ENCODE peak calls at places on chromosomes 16 and 17, in nine cellular contexts. U is nephron progenitor cell; L is stimulated activated CD4-positive, alpha-beta T cell treated with anti-CD3 and anti-CD28 coated beads, Interleukin-1b, Interleukin-23, amount 100 ng/mL, for 24 hours; Y is ELF-1; K is activated CD4-positive, alpha-beta T cell treated with anti-CD3 and anti-CD28 coated beads, Interleukin-2, amount 50 U/mL, for 48 hours; W is iPS-NIHi11; E is tibial artery; V is HTR-8/SVneo; O is amniotic stem cell. T is an unnamed sample.

GRCh38 chr16:53991181-53992056 is 287.5 kb downstream of the FTO start:
- DNase-seq in W (no peak), V (no peak), E (no peak), Y (peak; percentile 16), U (peak; percentile 47), K (no peak), L (no peak), O (no peak), T (peak; percentile 42)

GRCh38 chr16:84526794-84527485 is 22.5 kb upstream of the MEAK7 start:
- DNase-seq in O (no peak), E (peak; percentile 78), V (no peak), U (no peak), W (no peak), L (no peak), Y (peak; percentile 63), K (no peak), T (no peak)

GRCh38 chr17:73066148-73066884 is 26.2 kb downstream of the SLC39A11 start:
- DNase-seq in W (no peak), U (no peak), Y (no peak), L (no peak), K (no peak), O (no peak), V (no peak), E (no peak), T (no peak)

GRCh38 chr17:41308918-41309359 is at the start of gene KRTAP16-1:
- DNase-seq in Y (no peak), U (no peak), K (peak; percentile 37), O (no peak), V (no peak), L (no peak), E (no peak), W (no peak), T (no peak)

GRCh38 chr17:74923538-74924249 is 379 bp upstream of the OTOP2 start:
- DNase-seq in Y (peak; percentile 34), L (peak; percentile 65), V (peak; percentile 74), U (peak; percentile 87), K (peak; percentile 81), E (no peak), O (no peak), W (peak; percentile 93), T (peak; percentile 6)

GRCh38 chr16:4358831-4359561 is 7.9 kb upstream of the PAM16 start:
- DNase-seq in Y (peak; percentile 77), K (peak; percentile 74), E (peak; percentile 77), O (no peak), W (peak; percentile 93), V (peak; percentile 56), L (peak; percentile 45), U (peak; percentile 91), T (no peak)

GRCh38 chr16:60123387-60124023 is 1389.4 kb upstream of the GOT2 start:
- DNase-seq in V (no peak), L (no peak), O (no peak), U (no peak), Y (no peak), K (no peak), E (no peak), W (no peak), T (no peak)

GRCh38 chr16:25097304-25097988 is 14.1 kb upstream of the LCMT1 start:
- DNase-seq in L (no peak), U (no peak), E (no peak), V (no peak), Y (no peak), O (peak; percentile 29), W (no peak), K (no peak), T (peak; percentile 40)

GRCh38 chr17:42078396-42079042 is 19.8 kb downstream of the ZNF385C start:
- DNase-seq in V (no peak), W (no peak), K (no peak), L (no peak), O (no peak), Y (no peak), U (no peak), E (no peak), T (peak; percentile 9)

GRCh38 chr17:82300707-82301270 is 16.6 kb downstream of the CD7 start:
- DNase-seq in W (peak; percentile 88), V (peak; percentile 67), Y (peak; percentile 58), E (no peak), K (peak; percentile 85), O (no peak), L (no peak), U (peak; percentile 71), T (no peak)

GRCh38 chr17:67671492-67671891 is 46.2 kb upstream of the NOL11 start:
- DNase-seq in U (peak; percentile 15), W (no peak), V (no peak), Y (no peak), E (no peak), K (no peak), L (no peak), O (no peak), T (no peak)

GRCh38 chr17:1227917-1228751 is 42.1 kb upstream of the BHLHA9 start:
- DNase-seq in E (peak; percentile 71), W (peak; percentile 39), U (peak; percentile 31), K (peak; percentile 18), L (no peak), V (no peak), Y (no peak), O (no peak), T (no peak)

GRCh38 chr17:51647873-51648272 is 387.5 kb downstream of the UTP18 start:
- DNase-seq in O (no peak), Y (no peak), L (no peak), V (no peak), W (no peak), K (no peak), E (no peak), U (no peak), T (no peak)

GRCh38 chr17:81961087-81961514 is at the start of gene NOTUM:
- DNase-seq in O (no peak), K (no peak), V (no peak), W (peak; percentile 85), L (no peak), E (no peak), U (peak; percentile 71), Y (no peak), T (no peak)

GRCh38 chr17:65729207-65729606 is 167.8 kb upstream of the AXIN2 start:
- DNase-seq in V (no peak), E (no peak), O (no peak), U (no peak), Y (no peak), K (no peak), W (no peak), L (no peak), T (no peak)

GRCh38 chr16:75197522-75198134 is 9.3 kb downstream of the CTRB2 start:
- DNase-seq in U (no peak), W (no peak), O (no peak), K (no peak), V (no peak), L (no peak), E (peak; percentile 34), Y (no peak), T (no peak)

GRCh38 chr16:70573451-70574121 is 50.0 kb downstream of the SF3B3 start:
- DNase-seq in U (no peak), K (no peak), O (no peak), V (no peak), E (no peak), Y (no peak), W (no peak), L (no peak), T (peak; percentile 93)

GRCh38 chr17:382644-383533 is 30.3 kb upstream of the RPH3AL start:
- DNase-seq in V (no peak), K (no peak), W (peak; percentile 72), U (peak; percentile 72), E (no peak), Y (peak; percentile 75), L (no peak), O (peak; percentile 63), T (peak; percentile 88)

GRCh38 chr17:50060951-50061712 is 5.2 kb downstream of the ITGA3 start:
- DNase-seq in V (no peak), L (no peak), Y (no peak), K (no peak), U (no peak), O (no peak), W (no peak), E (peak; percentile 97), T (no peak)

GRCh38 chr16:726438-727290 is at the start of the genes CCDC78 and HAGHL:
- DNase-seq in W (peak; percentile 87), U (peak; percentile 90), E (no peak), V (no peak), L (peak; percentile 43), Y (no peak), K (peak; percentile 72), O (no peak), T (no peak)

GRCh38 chr16:11706180-11706742 is 36.4 kb downstream of the TXNDC11 start:
- DNase-seq in U (no peak), W (no peak), L (no peak), Y (no peak), O (no peak), V (no peak), E (no peak), K (no peak), T (no peak)

GRCh38 chr16:46427340-46428107 is 193.7 kb downstream of the SHCBP1 start:
- DNase-seq in V (no peak), U (no peak), E (peak; percentile 39), K (no peak), Y (no peak), L (no peak), W (no peak), O (no peak), T (no peak)

GRCh38 chr17:57948555-57949420 is 6.4 kb downstream of the CUEDC1 start:
- DNase-seq in L (no peak), W (no peak), V (peak; percentile 97), E (peak; percentile 65), U (no peak), Y (peak; percentile 52), O (peak; percentile 83), K (no peak), T (peak; percentile 66)

GRCh38 chr16:69424935-69425784 is 741 bp downstream of the CYB5B start:
- DNase-seq in O (no peak), Y (no peak), E (no peak), L (no peak), W (no peak), V (no peak), U (no peak), K (no peak), T (no peak)

GRCh38 chr17:35889818-35890773 is 9.9 kb upstream of the CCL5 start:
- DNase-seq in V (peak; percentile 56), L (no peak), E (no peak), K (no peak), O (peak; percentile 20), U (no peak), Y (no peak), W (peak; percentile 32), T (peak; percentile 68)

GRCh38 chr17:57940653-57941329 is 14.4 kb downstream of the CUEDC1 start:
- DNase-seq in K (peak; percentile 17), V (no peak), E (no peak), O (no peak), L (no peak), W (no peak), Y (no peak), U (no peak), T (no peak)

GRCh38 chr17:77247048-77247541 is 106.3 kb downstream of the SEC14L1 start:
- DNase-seq in W (peak; percentile 93), U (peak; percentile 98), L (peak; percentile 88), O (no peak), E (peak; percentile 85), Y (peak; percentile 87), K (peak; percentile 93), V (peak; percentile 86), T (peak; percentile 35)

GRCh38 chr17:2025622-2026309 is 632 bp upstream of the RTN4RL1 start:
- DNase-seq in V (peak; percentile 95), U (peak; percentile 79), L (no peak), Y (peak; percentile 84), W (peak; percentile 53), E (peak; percentile 82), O (peak; percentile 75), K (peak; percentile 61), T (peak; percentile 54)

T was measured in brain microvascular endothelial cell.